ENCODE peak calls at places on chromosomes 13 and 19, in five cellular contexts. Q is ovary, D is thyroid gland, L is caudate nucleus, K is AG04450. V is an unnamed sample.

GRCh38 chr13:30148171-30148754 is 159.1 kb downstream of the KATNAL1 start:
- DNase-seq in L (no peak), D (no peak), Q (no peak), K (no peak), V (no peak)

GRCh38 chr13:66859934-66860867 is 369.9 kb downstream of the PCDH9 start:
- DNase-seq in D (no peak), L (no peak), K (no peak), Q (no peak), V (no peak)

GRCh38 chr19:2154587-2155075 is 3.3 kb upstream of the AP3D1 start:
- DNase-seq in Q (no peak), K (no peak), L (no peak), D (no peak), V (no peak)

GRCh38 chr13:40181203-40181845 is 485.1 kb downstream of the FOXO1 start:
- DNase-seq in D (no peak), Q (no peak), K (no peak), L (no peak), V (peak; percentile 74)

GRCh38 chr19:28009696-28010095 is 1203.3 kb downstream of the UQCRFS1 start:
- DNase-seq in K (no peak), L (no peak), D (no peak), Q (no peak), V (no peak)

GRCh38 chr13:98447881-98448641 is 128.8 kb downstream of the STK24 start:
- DNase-seq in Q (peak; percentile 59), L (peak; percentile 54), D (peak; percentile 44), K (no peak), V (peak; percentile 57)

GRCh38 chr13:50529154-50529882 is 314.2 kb downstream of the DLEU7 start:
- DNase-seq in L (peak; percentile 62), K (peak; percentile 72), Q (peak; percentile 83), D (peak; percentile 98), V (peak; percentile 80)

GRCh38 chr13:37652596-37652995 is 54.0 kb upstream of the POSTN start:
- DNase-seq in K (no peak), L (no peak), Q (no peak), D (no peak), V (no peak)

GRCh38 chr19:50832666-50833065 is 708 bp downstream of the KLK15 start:
- DNase-seq in D (no peak), Q (no peak), K (no peak), L (no peak), V (no peak)

GRCh38 chr19:38062959-38063786 is 156.2 kb downstream of the SIPA1L3 start:
- DNase-seq in L (no peak), Q (no peak), D (peak; percentile 65), K (no peak), V (peak; percentile 49)

GRCh38 chr13:76017861-76018556 is 381.9 kb downstream of the LMO7 start:
- DNase-seq in L (no peak), K (no peak), Q (no peak), D (no peak), V (no peak)

GRCh38 chr13:108795841-108796240 is 166.4 kb downstream of the MYO16 start:
- DNase-seq in L (no peak), D (no peak), Q (no peak), K (no peak), V (no peak)

GRCh38 chr19:53958168-53958571 is 4.6 kb upstream of the CACNG8 start:
- DNase-seq in Q (no peak), L (peak; percentile 57), D (no peak), K (no peak), V (no peak)

GRCh38 chr19:52735734-52736133 is 890 bp upstream of the ZNF611 start:
- DNase-seq in Q (peak; percentile 57), D (peak; percentile 25), L (no peak), K (no peak), V (peak; percentile 47)

GRCh38 chr13:112066624-112067004 is 335 bp upstream of the SOX1 start:
- DNase-seq in K (no peak), D (no peak), L (peak; percentile 76), Q (peak; percentile 28), V (no peak)

GRCh38 chr13:97978661-97979450 is 25.4 kb downstream of the IPO5 start:
- DNase-seq in L (no peak), D (no peak), Q (no peak), K (no peak), V (no peak)

GRCh38 chr13:42170029-42170428 is 101.9 kb upstream of the AKAP11 start:
- DNase-seq in L (no peak), D (no peak), K (no peak), Q (no peak), V (no peak)

GRCh38 chr19:7680606-7681335 is at the start of gene TRAPPC5:
- DNase-seq in Q (peak; percentile 89), K (peak; percentile 39), L (peak; percentile 86), D (peak; percentile 81), V (peak; percentile 86)

GRCh38 chr19:11710313-11710712 is 28.4 kb downstream of the ZNF823 start:
- DNase-seq in K (no peak), D (no peak), Q (no peak), L (no peak), V (no peak)

GRCh38 chr13:81957121-81957520 is 1616.2 kb upstream of the SPRY2 start:
- DNase-seq in Q (no peak), D (no peak), L (no peak), K (no peak), V (no peak)

GRCh38 chr19:15286688-15287355 is 45.5 kb downstream of the BRD4 start:
- DNase-seq in K (no peak), D (no peak), Q (no peak), L (no peak), V (no peak)

GRCh38 chr13:61286148-61286745 is 129.4 kb downstream of the PCDH20 start:
- DNase-seq in L (no peak), Q (no peak), D (no peak), K (no peak), V (no peak)

GRCh38 chr13:19862511-19863313 is 737 bp downstream of the ZMYM5 start:
- DNase-seq in L (peak; percentile 66), Q (no peak), K (no peak), D (peak; percentile 44), V (peak; percentile 38)

GRCh38 chr13:34152409-34152808 is 334.5 kb downstream of the RFC3 start:
- DNase-seq in K (no peak), L (no peak), Q (no peak), D (no peak), V (no peak)

GRCh38 chr13:27770809-27771208 is 21.5 kb upstream of the GSX1 start:
- DNase-seq in Q (no peak), L (no peak), D (no peak), K (no peak), V (peak; percentile 60)

GRCh38 chr13:106377341-106377740 is 158.1 kb downstream of the EFNB2 start:
- DNase-seq in L (no peak), K (no peak), D (no peak), Q (no peak), V (no peak)

GRCh38 chr13:75618308-75618707 is 17.8 kb upstream of the LMO7 start:
- DNase-seq in Q (no peak), K (no peak), L (no peak), D (peak; percentile 51), V (no peak)

GRCh38 chr13:100513987-100514670 is 74.5 kb downstream of the GGACT start:
- DNase-seq in D (no peak), Q (no peak), K (no peak), L (no peak), V (no peak)

DNA sequence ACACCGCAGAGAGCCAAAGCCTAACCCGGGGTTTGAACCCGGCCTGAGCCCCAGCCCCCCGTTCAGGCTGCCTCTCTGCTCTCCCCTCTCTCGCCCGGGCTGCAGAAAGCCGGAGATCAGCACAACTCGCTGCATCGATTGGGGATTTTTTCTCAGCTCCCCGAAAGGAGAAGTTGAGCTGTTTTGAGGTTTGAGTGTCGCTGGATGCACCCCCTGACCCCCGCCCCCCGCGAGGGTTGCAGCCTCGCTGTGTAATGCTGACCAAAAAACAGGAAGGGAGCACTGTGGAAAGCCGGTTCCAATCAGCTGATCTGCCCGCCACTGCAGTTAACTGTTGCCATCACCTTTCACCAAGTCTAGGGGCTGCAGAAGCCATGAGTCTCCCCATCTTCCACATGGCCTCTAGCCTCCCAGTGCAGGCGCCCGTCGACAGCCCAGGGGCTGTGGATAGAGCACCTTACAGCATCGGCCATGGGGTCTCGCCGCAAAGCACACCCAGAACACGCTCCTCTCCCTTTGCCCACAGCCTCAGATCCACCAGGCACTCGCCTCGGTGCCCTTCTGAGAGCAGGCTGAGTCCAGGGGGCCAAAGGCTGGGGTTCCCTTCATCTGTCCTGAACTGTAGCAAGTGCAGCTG is 34.5 kb downstream of the MYO9B start:
- DNase-seq in D (peak; percentile 10), K (no peak), Q (no peak), L (peak; percentile 10), V (no peak)
- H3K27ac ChIP-seq in D (no peak overlapping the region), K (no peak overlapping the region), Q (no peak overlapping the region), L (peak overlapping the region; percentile 63), V (no peak overlapping the region)

GRCh38 chr19:44796701-44797115 is 12.2 kb upstream of the BCAM start:
- DNase-seq in D (peak; percentile 29), L (no peak), K (no peak), Q (no peak), V (peak; percentile 57)
- H3K27ac ChIP-seq in D (peak overlapping the region; percentile 18), L (peak overlapping the region; percentile 44), K (peak overlapping the region; percentile 31), Q (no peak overlapping the region), V (peak overlapping the region; percentile 52)

GRCh38 chr13:45662122-45662521 is 40.0 kb upstream of the CBY2 start:
- DNase-seq in L (no peak), Q (no peak), K (no peak), D (no peak), V (no peak)

GRCh38 chr13:45654633-45655349 is 39.3 kb upstream of the ERICH6B start:
- DNase-seq in L (no peak), K (no peak), D (no peak), Q (no peak), V (no peak)

GRCh38 chr13:45659536-45659935 is 42.6 kb upstream of the CBY2 start:
- DNase-seq in K (no peak), L (no peak), D (no peak), Q (no peak), V (no peak)

GRCh38 chr13:45658586-45659235 is 43.2 kb upstream of the ERICH6B start:
- DNase-seq in Q (no peak), L (no peak), K (no peak), D (no peak), V (no peak)
- H3K27ac ChIP-seq in Q (no peak overlapping the region), L (no peak overlapping the region), K (no peak overlapping the region), D (no peak overlapping the region), V (no peak overlapping the region)

DNA sequence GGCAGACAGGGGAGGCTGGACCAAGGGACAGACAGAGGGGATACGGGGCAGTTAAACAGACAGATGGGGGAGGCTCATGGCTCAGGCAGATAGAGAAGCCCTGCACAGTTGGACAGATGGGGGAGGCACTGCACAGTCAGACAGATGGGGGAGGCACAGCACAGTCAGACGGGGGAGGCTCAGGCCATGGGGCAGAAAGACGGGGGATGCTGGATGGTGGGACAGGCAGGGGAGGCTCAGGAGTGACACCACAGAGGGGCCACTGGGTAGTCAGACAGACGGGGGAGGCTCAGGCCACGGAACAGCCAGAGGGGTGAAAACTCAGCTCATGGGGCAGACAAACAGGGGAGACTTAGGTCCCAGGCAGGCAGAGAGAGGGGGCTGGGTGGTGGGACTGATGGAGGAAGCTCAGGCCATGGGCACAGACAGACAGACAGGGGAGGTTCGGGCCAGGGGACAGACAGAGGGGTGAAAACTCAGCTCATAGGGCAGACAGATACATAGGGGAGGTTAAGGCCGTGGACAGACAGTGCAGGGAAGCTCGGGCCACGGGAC is 886 bp downstream of the MFSD12 start:
- DNase-seq in K (no peak), D (no peak), L (no peak), Q (no peak), V (no peak)
- H3K27ac ChIP-seq in K (no peak overlapping the region), D (no peak overlapping the region), L (no peak overlapping the region), Q (no peak overlapping the region), V (peak overlapping the region; percentile 77)

GRCh38 chr19:5691930-5692784 is 2.1 kb downstream of the RPL36 start:
- DNase-seq in K (no peak), L (no peak), Q (peak; percentile 50), D (no peak), V (no peak)
- H3K27ac ChIP-seq in K (peak overlapping the region; percentile 47), L (no peak overlapping the region), Q (no peak overlapping the region), D (no peak overlapping the region), V (peak overlapping the region; percentile 94)

GRCh38 chr19:47483800-47484690 is at the start of gene KPTN:
- DNase-seq in D (peak; percentile 87), Q (peak; percentile 86), K (peak; percentile 78), L (peak; percentile 95), V (peak; percentile 90)
- H3K27ac ChIP-seq in D (peak within 1 kb of the TSS; percentile 75), Q (peak within 1 kb of the TSS; percentile 97), K (peak within 1 kb of the TSS; percentile 83), L (peak within 1 kb of the TSS; percentile 97), V (peak within 1 kb of the TSS; percentile 94)